ENCODE peak calls at places on chromosomes 3 and 15, in ten cellular contexts. U is lower lobe of right lung, Z is BJ, I is psoas muscle, J is GM23248, A is tibial artery, H is fibroblast of lung, P is astrocyte, K is GM06990, O is upper lobe of right lung. S is an unnamed sample.
A peak's percentile ranks its signal among the peaks of the same experiment; 100 is the strongest.

GRCh38 chr3:136380530-136380929 is 130.4 kb downstream of the PCCB start:
- DNase-seq in U (no peak), Z (no peak), I (no peak), J (peak; percentile 37), A (no peak), H (peak; percentile 56), P (peak; percentile 12), K (no peak), O (no peak), S (no peak)

GRCh38 chr15:93331545-93332117 is 242.6 kb upstream of the RGMA start:
- DNase-seq in U (no peak), Z (no peak), I (no peak), J (no peak), A (no peak), H (no peak), P (no peak), K (no peak), O (no peak), S (peak; percentile 71)

GRCh38 chr15:48507416-48508065 is 138.0 kb downstream of the FBN1 start:
- DNase-seq in U (no peak), Z (no peak), I (no peak), J (peak; percentile 76), A (no peak), H (peak; percentile 68), P (peak; percentile 45), K (no peak), O (no peak), S (peak; percentile 33)

GRCh38 chr3:183697610-183698317 is at the start of gene YEATS2:
- DNase-seq in U (peak; percentile 74), Z (no peak), I (peak; percentile 71), J (peak; percentile 83), A (peak; percentile 35), H (peak; percentile 57), P (peak; percentile 47), K (peak; percentile 87), O (peak; percentile 84), S (peak; percentile 99)

GRCh38 chr3:134460965-134461364 is 24.8 kb downstream of the ANAPC13 start:
- DNase-seq in U (no peak), Z (peak; percentile 98), I (no peak), J (peak; percentile 97), A (no peak), H (peak; percentile 56), P (peak; percentile 93), K (no peak), O (no peak), S (no peak)

GRCh38 chr3:137709011-137709601 is 55.0 kb upstream of the SOX14 start:
- DNase-seq in U (no peak), Z (no peak), I (no peak), J (peak; percentile 5), A (no peak), H (no peak), P (no peak), K (no peak), O (no peak), S (peak; percentile 64)

GRCh38 chr3:16374047-16375019 is 109.3 kb downstream of the OXNAD1 start:
- DNase-seq in U (no peak), Z (no peak), I (no peak), J (no peak), A (no peak), H (no peak), P (no peak), K (peak; percentile 78), O (no peak), S (no peak)

GRCh38 chr15:59244337-59244736 is 37.7 kb downstream of the LDHAL6B start:
- DNase-seq in U (no peak), Z (no peak), I (no peak), J (no peak), A (no peak), H (no peak), P (no peak), K (peak; percentile 23), O (no peak), S (no peak)

GRCh38 chr3:10875914-10876313 is 59.9 kb downstream of the SLC6A11 start:
- DNase-seq in U (no peak), Z (no peak), I (no peak), J (no peak), A (no peak), H (no peak), P (no peak), K (no peak), O (no peak), S (no peak)

GRCh38 chr15:94360251-94360671 is 128.9 kb downstream of the MCTP2 start:
- DNase-seq in U (no peak), Z (no peak), I (no peak), J (no peak), A (no peak), H (no peak), P (no peak), K (no peak), O (no peak), S (no peak)

DNA sequence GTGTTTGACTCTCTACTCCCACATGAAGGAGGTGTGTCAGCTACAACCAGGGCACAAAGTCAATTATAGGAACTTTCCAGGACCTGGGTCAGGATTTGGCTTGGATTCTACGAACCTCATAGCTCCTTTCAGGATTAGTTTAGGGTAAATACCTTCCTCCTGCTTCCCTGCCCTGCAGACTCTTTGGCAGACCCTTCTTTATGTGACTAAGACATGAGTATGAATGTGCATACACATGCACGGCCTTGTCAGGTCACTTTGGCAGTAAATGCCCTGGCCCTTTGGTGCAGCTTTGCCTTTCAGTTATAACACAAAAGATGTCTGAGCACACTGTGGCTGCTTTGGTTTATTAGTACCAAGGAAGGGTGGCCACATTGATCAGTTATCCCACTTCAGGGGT is 68.9 kb downstream of the GHSR start:
- DNase-seq in U (no peak), Z (no peak), I (no peak), J (peak; percentile 13), A (no peak), H (no peak), P (no peak), K (no peak), O (no peak), S (no peak)
- H3K36me3 ChIP-seq in U (peaks cover 71% of the 10 kb centered on the region), Z (peaks cover 13% of the 10 kb centered on the region), I (peaks cover 44% of the 10 kb centered on the region), J (peaks cover 53% of the 10 kb centered on the region), A (peaks cover 39% of the 10 kb centered on the region), H (peaks cover 8% of the 10 kb centered on the region), P (peaks cover 45% of the 10 kb centered on the region), K (peaks cover 12% of the 10 kb centered on the region), O (peaks cover 66% of the 10 kb centered on the region), S (peaks cover 15% of the 10 kb centered on the region)

GRCh38 chr3:151087648-151088047 is 2.2 kb downstream of the MED12L start:
- DNase-seq in U (no peak), Z (no peak), I (no peak), J (no peak), A (no peak), H (no peak), P (no peak), K (no peak), O (no peak), S (no peak)
- H3K4me3 ChIP-seq in U (no peak overlapping the region), Z (no peak overlapping the region), I (no peak overlapping the region), J (no peak overlapping the region), A (no peak overlapping the region), H (no peak overlapping the region), P (peak overlapping the region; percentile 61), K (no peak overlapping the region), O (no peak overlapping the region), S (peak overlapping the region; percentile 76)

GRCh38 chr3:71784914-71785593 is at the start of gene PROK2:
- DNase-seq in U (peak; percentile 54), Z (no peak), I (peak; percentile 53), J (peak; percentile 49), A (no peak), H (no peak), P (no peak), K (no peak), O (peak; percentile 63), S (peak; percentile 77)
- H3K27me3 ChIP-seq in U (peaks cover 66% of the 10 kb centered on the region), Z (peaks cover 16% of the 10 kb centered on the region), I (no peaks in the 10 kb centered on the region), J (peaks cover 78% of the 10 kb centered on the region), A (peaks cover 2% of the 10 kb centered on the region), H (peaks cover 31% of the 10 kb centered on the region), P (peaks cover 61% of the 10 kb centered on the region), K (peaks cover 1% of the 10 kb centered on the region), O (peaks cover 69% of the 10 kb centered on the region), S (peaks cover 50% of the 10 kb centered on the region)

GRCh38 chr3:120402257-120402656 is 48.5 kb downstream of the FSTL1 start:
- DNase-seq in U (no peak), Z (no peak), I (no peak), J (no peak), A (no peak), H (no peak), P (no peak), K (no peak), O (no peak), S (no peak)
- H3K36me3 ChIP-seq in U (peaks cover 99% of the 10 kb centered on the region), Z (peaks cover 56% of the 10 kb centered on the region), I (peaks cover 77% of the 10 kb centered on the region), J (peaks cover 100% of the 10 kb centered on the region), A (peaks cover 98% of the 10 kb centered on the region), H (peaks cover 48% of the 10 kb centered on the region), P (peaks cover 95% of the 10 kb centered on the region), K (no peaks in the 10 kb centered on the region), O (peaks cover 92% of the 10 kb centered on the region), S (peaks cover 76% of the 10 kb centered on the region)

GRCh38 chr3:99872633-99873254 is 55.1 kb downstream of the CMSS1 start:
- DNase-seq in U (no peak), Z (no peak), I (no peak), J (peak; percentile 46), A (no peak), H (no peak), P (no peak), K (peak; percentile 76), O (no peak), S (no peak)
- H3K4me3 ChIP-seq in U (peak overlapping the region; percentile 65), Z (peak overlapping the region; percentile 22), I (peak overlapping the region; percentile 70), J (peak overlapping the region; percentile 95), A (peak overlapping the region; percentile 74), H (peak overlapping the region; percentile 75), P (peak overlapping the region; percentile 96), K (no peak overlapping the region), O (peak overlapping the region; percentile 76), S (no peak overlapping the region)

DNA sequence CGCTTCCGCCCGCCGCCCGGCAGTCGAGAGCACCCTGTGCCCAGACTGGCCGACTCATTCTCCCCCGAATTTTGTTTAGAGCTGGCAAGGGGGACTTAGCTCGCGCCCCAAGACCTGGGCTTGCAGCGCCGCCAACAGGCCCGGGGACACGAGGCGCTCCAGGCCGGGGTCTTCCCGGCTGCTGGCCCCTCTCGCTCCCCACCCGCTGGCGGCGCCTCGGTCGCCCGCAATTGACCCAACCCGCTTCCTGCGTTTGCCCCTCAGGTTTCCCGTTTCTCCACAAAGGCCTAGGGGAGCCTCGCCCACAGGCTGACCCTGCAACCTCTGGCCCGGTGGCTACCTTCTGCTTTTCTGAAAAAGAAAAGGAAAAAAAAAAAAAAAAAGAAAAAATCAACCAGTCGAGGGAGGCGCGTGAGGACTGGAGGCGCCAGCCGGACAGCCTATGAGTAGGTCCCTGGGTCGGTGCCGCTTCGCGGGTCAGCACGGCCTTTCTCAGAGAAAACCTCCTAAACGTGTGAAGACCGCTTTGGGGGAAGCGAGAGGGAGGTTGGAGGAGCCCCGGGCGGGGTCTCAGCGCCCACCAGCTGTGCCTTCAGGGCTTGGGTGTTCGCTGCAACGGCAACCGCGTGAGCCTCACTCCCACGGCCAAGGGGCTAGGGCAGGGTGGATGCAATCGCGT is 7.2 kb downstream of the FOXL2 start:
- DNase-seq in U (no peak), Z (no peak), I (no peak), J (no peak), A (no peak), H (no peak), P (no peak), K (no peak), O (no peak), S (peak; percentile 90)
- H3K27me3 ChIP-seq in U (peaks cover 97% of the 10 kb centered on the region), Z (peaks cover 77% of the 10 kb centered on the region), I (no peaks in the 10 kb centered on the region), J (peaks cover 37% of the 10 kb centered on the region), A (peaks cover 3% of the 10 kb centered on the region), H (peaks cover 88% of the 10 kb centered on the region), P (peaks cover 93% of the 10 kb centered on the region), K (peaks cover 6% of the 10 kb centered on the region), O (peaks cover 93% of the 10 kb centered on the region), S (peaks cover 87% of the 10 kb centered on the region)

GRCh38 chr3:37740471-37740870 is 121.2 kb upstream of the CTDSPL start:
- DNase-seq in U (no peak), Z (no peak), I (no peak), J (no peak), A (no peak), H (no peak), P (no peak), K (no peak), O (no peak), S (no peak)
- H3K36me3 ChIP-seq in U (peaks cover 26% of the 10 kb centered on the region), Z (no peaks in the 10 kb centered on the region), I (peaks cover 8% of the 10 kb centered on the region), J (no peaks in the 10 kb centered on the region), A (no peaks in the 10 kb centered on the region), H (no peaks in the 10 kb centered on the region), P (no peaks in the 10 kb centered on the region), K (no peaks in the 10 kb centered on the region), O (peaks cover 6% of the 10 kb centered on the region), S (no peaks in the 10 kb centered on the region)

S was measured in H7.